ENCODE peak calls at places on chromosomes 2 and 18, in four cellular contexts. One of them, this sample, is unnamed.

GRCh38 chr2:84805250-84805917 is 75.5 kb downstream of the TRABD2A start:
- DNase-seq in activated naive CD4-positive, alpha-beta T cell treated with anti-CD3 and anti-CD28 coated beads for 36 hours: no peak
- DNase-seq in M059J: peak; percentile 63
- DNase-seq in germinal center: no peak
- DNase-seq in this sample: no peak

GRCh38 chr18:22539045-22539444 is 121.3 kb upstream of the CTAGE1 start:
- DNase-seq in activated naive CD4-positive, alpha-beta T cell treated with anti-CD3 and anti-CD28 coated beads for 36 hours: no peak
- DNase-seq in M059J: no peak
- DNase-seq in germinal center: no peak
- DNase-seq in this sample: no peak

GRCh38 chr2:68099260-68099659 is 36.5 kb upstream of the C1D start:
- DNase-seq in activated naive CD4-positive, alpha-beta T cell treated with anti-CD3 and anti-CD28 coated beads for 36 hours: no peak
- DNase-seq in M059J: no peak
- DNase-seq in germinal center: no peak
- DNase-seq in this sample: no peak

GRCh38 chr2:179745615-179746263 is 115.7 kb downstream of the ZNF385B start:
- DNase-seq in activated naive CD4-positive, alpha-beta T cell treated with anti-CD3 and anti-CD28 coated beads for 36 hours: no peak
- DNase-seq in M059J: peak; percentile 1
- DNase-seq in germinal center: no peak
- DNase-seq in this sample: no peak

GRCh38 chr2:216551234-216551633 is 52.6 kb downstream of the RPL37A start:
- DNase-seq in activated naive CD4-positive, alpha-beta T cell treated with anti-CD3 and anti-CD28 coated beads for 36 hours: no peak
- DNase-seq in M059J: no peak
- DNase-seq in germinal center: no peak
- DNase-seq in this sample: peak; percentile 65

GRCh38 chr2:3450385-3451031 is 68.8 kb downstream of the ADI1 start:
- DNase-seq in activated naive CD4-positive, alpha-beta T cell treated with anti-CD3 and anti-CD28 coated beads for 36 hours: no peak
- DNase-seq in M059J: no peak
- DNase-seq in germinal center: no peak
- DNase-seq in this sample: no peak

GRCh38 chr18:58117685-58118403 is 73.8 kb downstream of the NEDD4L start:
- DNase-seq in activated naive CD4-positive, alpha-beta T cell treated with anti-CD3 and anti-CD28 coated beads for 36 hours: peak; percentile 24
- DNase-seq in M059J: peak; percentile 86
- DNase-seq in germinal center: no peak
- DNase-seq in this sample: peak; percentile 94

GRCh38 chr2:229339613-229340012 is 68.5 kb upstream of the PID1 start:
- DNase-seq in activated naive CD4-positive, alpha-beta T cell treated with anti-CD3 and anti-CD28 coated beads for 36 hours: no peak
- DNase-seq in M059J: peak; percentile 83
- DNase-seq in germinal center: no peak
- DNase-seq in this sample: no peak

GRCh38 chr2:79369127-79369526 is 143.7 kb upstream of the CTNNA2 start:
- DNase-seq in activated naive CD4-positive, alpha-beta T cell treated with anti-CD3 and anti-CD28 coated beads for 36 hours: no peak
- DNase-seq in M059J: no peak
- DNase-seq in germinal center: no peak
- DNase-seq in this sample: no peak

GRCh38 chr2:236692937-236693336 is 123.3 kb downstream of the ACKR3 start:
- DNase-seq in activated naive CD4-positive, alpha-beta T cell treated with anti-CD3 and anti-CD28 coated beads for 36 hours: no peak
- DNase-seq in M059J: no peak
- DNase-seq in germinal center: no peak
- DNase-seq in this sample: no peak

GRCh38 chr18:47917923-47918610 is 12.4 kb downstream of the SMAD2 start:
- DNase-seq in activated naive CD4-positive, alpha-beta T cell treated with anti-CD3 and anti-CD28 coated beads for 36 hours: no peak
- DNase-seq in M059J: no peak
- DNase-seq in germinal center: no peak
- DNase-seq in this sample: no peak

GRCh38 chr2:237883951-237884392 is 24.5 kb downstream of the RAMP1 start:
- DNase-seq in activated naive CD4-positive, alpha-beta T cell treated with anti-CD3 and anti-CD28 coated beads for 36 hours: no peak
- DNase-seq in M059J: no peak
- DNase-seq in germinal center: no peak
- DNase-seq in this sample: no peak

GRCh38 chr2:86372641-86373502 is 35.4 kb upstream of the REEP1 start:
- DNase-seq in activated naive CD4-positive, alpha-beta T cell treated with anti-CD3 and anti-CD28 coated beads for 36 hours: peak; percentile 18
- DNase-seq in M059J: peak; percentile 55
- DNase-seq in germinal center: no peak
- DNase-seq in this sample: peak; percentile 48

GRCh38 chr2:141399270-141399669 is 731.5 kb downstream of the LRP1B start:
- DNase-seq in activated naive CD4-positive, alpha-beta T cell treated with anti-CD3 and anti-CD28 coated beads for 36 hours: no peak
- DNase-seq in M059J: no peak
- DNase-seq in germinal center: no peak
- DNase-seq in this sample: no peak

GRCh38 chr2:120797421-120798289 is 62.0 kb downstream of the GLI2 start:
- DNase-seq in activated naive CD4-positive, alpha-beta T cell treated with anti-CD3 and anti-CD28 coated beads for 36 hours: no peak
- DNase-seq in M059J: peak; percentile 22
- DNase-seq in germinal center: no peak
- DNase-seq in this sample: no peak

GRCh38 chr2:46179037-46179621 is 118.1 kb upstream of the EPAS1 start:
- DNase-seq in activated naive CD4-positive, alpha-beta T cell treated with anti-CD3 and anti-CD28 coated beads for 36 hours: peak; percentile 76
- DNase-seq in M059J: peak; percentile 93
- DNase-seq in germinal center: no peak
- DNase-seq in this sample: peak; percentile 58

GRCh38 chr18:74451148-74451547 is 6.0 kb downstream of the DIPK1C start:
- DNase-seq in activated naive CD4-positive, alpha-beta T cell treated with anti-CD3 and anti-CD28 coated beads for 36 hours: no peak
- DNase-seq in M059J: no peak
- DNase-seq in germinal center: no peak
- DNase-seq in this sample: no peak

GRCh38 chr2:173118385-173118784 is 42.7 kb downstream of the MAP3K20 start:
- DNase-seq in activated naive CD4-positive, alpha-beta T cell treated with anti-CD3 and anti-CD28 coated beads for 36 hours: no peak
- DNase-seq in M059J: no peak
- DNase-seq in germinal center: no peak
- DNase-seq in this sample: no peak

GRCh38 chr2:128379021-128380005 is 60.6 kb upstream of the HS6ST1 start:
- DNase-seq in activated naive CD4-positive, alpha-beta T cell treated with anti-CD3 and anti-CD28 coated beads for 36 hours: no peak
- DNase-seq in M059J: no peak
- DNase-seq in germinal center: no peak
- DNase-seq in this sample: no peak

GRCh38 chr18:24065942-24066341 is 51.4 kb downstream of the TTC39C start:
- DNase-seq in activated naive CD4-positive, alpha-beta T cell treated with anti-CD3 and anti-CD28 coated beads for 36 hours: no peak
- DNase-seq in M059J: no peak
- DNase-seq in germinal center: no peak
- DNase-seq in this sample: no peak

GRCh38 chr2:158101384-158101926 is at the start of gene UPP2:
- DNase-seq in activated naive CD4-positive, alpha-beta T cell treated with anti-CD3 and anti-CD28 coated beads for 36 hours: no peak
- DNase-seq in M059J: no peak
- DNase-seq in germinal center: no peak
- DNase-seq in this sample: no peak

GRCh38 chr2:39435974-39436591 is 1.0 kb downstream of the MAP4K3 start:
- DNase-seq in activated naive CD4-positive, alpha-beta T cell treated with anti-CD3 and anti-CD28 coated beads for 36 hours: peak; percentile 19
- DNase-seq in M059J: peak; percentile 67
- DNase-seq in germinal center: no peak
- DNase-seq in this sample: peak; percentile 39

GRCh38 chr2:99806758-99807157 is 316.9 kb upstream of the REV1 start:
- DNase-seq in activated naive CD4-positive, alpha-beta T cell treated with anti-CD3 and anti-CD28 coated beads for 36 hours: no peak
- DNase-seq in M059J: peak; percentile 87
- DNase-seq in germinal center: no peak
- DNase-seq in this sample: no peak

GRCh38 chr2:120919771-120920437 is 184.2 kb downstream of the GLI2 start:
- DNase-seq in activated naive CD4-positive, alpha-beta T cell treated with anti-CD3 and anti-CD28 coated beads for 36 hours: no peak
- DNase-seq in M059J: peak; percentile 85
- DNase-seq in germinal center: no peak
- DNase-seq in this sample: no peak

GRCh38 chr2:120424274-120424796 is 78.4 kb downstream of the INHBB start:
- DNase-seq in activated naive CD4-positive, alpha-beta T cell treated with anti-CD3 and anti-CD28 coated beads for 36 hours: no peak
- DNase-seq in M059J: no peak
- DNase-seq in germinal center: no peak
- DNase-seq in this sample: no peak

GRCh38 chr2:178072383-178073301 is at the start of gene PDE11A:
- DNase-seq in activated naive CD4-positive, alpha-beta T cell treated with anti-CD3 and anti-CD28 coated beads for 36 hours: peak; percentile 77
- DNase-seq in M059J: peak; percentile 89
- DNase-seq in germinal center: no peak
- DNase-seq in this sample: peak; percentile 80

GRCh38 chr18:45156941-45157340 is 458.3 kb upstream of the SLC14A2 start:
- DNase-seq in activated naive CD4-positive, alpha-beta T cell treated with anti-CD3 and anti-CD28 coated beads for 36 hours: no peak
- DNase-seq in M059J: peak; percentile 29
- DNase-seq in germinal center: no peak
- DNase-seq in this sample: no peak

GRCh38 chr2:129904532-129905446 is 74.7 kb upstream of the RAB6C start:
- DNase-seq in activated naive CD4-positive, alpha-beta T cell treated with anti-CD3 and anti-CD28 coated beads for 36 hours: no peak
- DNase-seq in M059J: no peak
- DNase-seq in germinal center: no peak
- DNase-seq in this sample: no peak

GRCh38 chr2:9803023-9803805 is 40.1 kb upstream of the TAF1B start:
- DNase-seq in activated naive CD4-positive, alpha-beta T cell treated with anti-CD3 and anti-CD28 coated beads for 36 hours: no peak
- DNase-seq in M059J: peak; percentile 30
- DNase-seq in germinal center: no peak
- DNase-seq in this sample: peak; percentile 67

GRCh38 chr2:187890690-187891089 is 336.5 kb upstream of the TFPI start:
- DNase-seq in activated naive CD4-positive, alpha-beta T cell treated with anti-CD3 and anti-CD28 coated beads for 36 hours: no peak
- DNase-seq in M059J: peak; percentile 11
- DNase-seq in germinal center: no peak
- DNase-seq in this sample: peak; percentile 3

GRCh38 chr2:65019675-65020195 is 30.5 kb downstream of the SLC1A4 start:
- DNase-seq in activated naive CD4-positive, alpha-beta T cell treated with anti-CD3 and anti-CD28 coated beads for 36 hours: no peak
- DNase-seq in M059J: no peak
- DNase-seq in germinal center: no peak
- DNase-seq in this sample: no peak